ENCODE peak calls at places on chromosomes 4 and X, in six cellular contexts. B is anterior cingulate cortex; Q is left ventricle myocardium inferior; I is gastrocnemius medialis; R is activated naive CD4-positive, alpha-beta T cell treated with Interleukin-2 at 50 U/mL for 16 hours; Y is activated effector memory CD4-positive, alpha-beta T cell treated with Interleukin-2 at 50 U/mL for 16 hours. A is an unnamed sample.

GRCh38 chrX:10828640-10829039 is 208.3 kb upstream of the MID1 start:
- DNase-seq in B (no peak), I (no peak), R (no peak), Q (no peak), Y (no peak), A (no peak)

GRCh38 chr4:30904593-30904992 is 184.4 kb downstream of the PCDH7 start:
- DNase-seq in Q (no peak), Y (no peak), I (no peak), B (no peak), R (no peak), A (no peak)

GRCh38 chr4:90718926-90719325 is 591.7 kb downstream of the CCSER1 start:
- DNase-seq in R (no peak), Q (no peak), B (no peak), Y (no peak), I (no peak), A (no peak)

GRCh38 chr4:3416270-3416669 is 25.5 kb upstream of the HGFAC start:
- DNase-seq in Q (no peak), R (no peak), B (no peak), Y (no peak), I (no peak), A (no peak)

GRCh38 chr4:113809313-113809712 is 47.8 kb upstream of the CAMK2D start:
- DNase-seq in I (peak; percentile 11), R (no peak), B (no peak), Y (no peak), Q (no peak), A (no peak)

GRCh38 chr4:121697626-121698025 is 846 bp upstream of the ANXA5 start:
- DNase-seq in I (no peak), R (no peak), B (no peak), Q (no peak), Y (no peak), A (no peak)

GRCh38 chrX:137565921-137566745 is at the start of gene ZIC3:
- DNase-seq in Q (peak; percentile 57), I (peak; percentile 22), B (peak; percentile 16), Y (no peak), R (no peak), A (no peak)

GRCh38 chr4:22744478-22745062 is 51.8 kb downstream of the GBA3 start:
- DNase-seq in B (no peak), Q (no peak), R (no peak), Y (no peak), I (no peak), A (no peak)

GRCh38 chrX:38896724-38897298 is 95.6 kb downstream of the MID1IP1 start:
- DNase-seq in R (no peak), I (no peak), B (no peak), Q (no peak), Y (no peak), A (no peak)

GRCh38 chr4:61375316-61375715 is 175.2 kb downstream of the ADGRL3 start:
- DNase-seq in Q (no peak), I (no peak), B (no peak), R (no peak), Y (no peak), A (no peak)

GRCh38 chrX:126456136-126456535 is 96.5 kb downstream of the DCAF12L1 start:
- DNase-seq in B (no peak), R (no peak), I (no peak), Y (no peak), Q (no peak), A (no peak)

GRCh38 chrX:281166-281999 is at the start of gene PLCXD1:
- DNase-seq in R (no peak), B (no peak), Q (peak; percentile 24), Y (no peak), I (no peak), A (no peak)

GRCh38 chrX:10579753-10580060 is 40.7 kb downstream of the MID1 start:
- DNase-seq in B (no peak), Y (no peak), Q (no peak), R (no peak), I (no peak), A (no peak)

GRCh38 chrX:9530848-9531274 is 66.0 kb downstream of the TBL1X start:
- DNase-seq in Q (peak; percentile 77), R (peak; percentile 41), I (peak; percentile 4), B (peak; percentile 11), Y (peak; percentile 25), A (peak; percentile 7)

GRCh38 chr4:57342406-57342805 is 232.2 kb upstream of the IGFBP7 start:
- DNase-seq in Y (no peak), B (no peak), I (no peak), Q (no peak), R (no peak), A (no peak)

GRCh38 chrX:103776586-103776985 is at the start of gene PLP1:
- DNase-seq in I (no peak), Y (no peak), Q (no peak), R (no peak), B (peak; percentile 1), A (no peak)

GRCh38 chr4:146059153-146059552 is 116.4 kb upstream of the LSM6 start:
- DNase-seq in Y (no peak), I (no peak), B (no peak), R (no peak), Q (no peak), A (no peak)

A was measured in effector CD8-positive, alpha-beta T cell.